ENCODE peak calls at places on chromosomes 7 and 10, in four cellular contexts. E, G, D and F are unnamed samples.

GRCh38 chr7:156160811-156161210 is 348.5 kb upstream of the SHH start:
- DNase-seq in G (peak), E (no peak), D (no peak), F (peak)

GRCh38 chr7:29884399-29885272 is 78.3 kb downstream of the WIPF3 start:
- DNase-seq in E (no peak), D (no peak), G (peak), F (peak)

GRCh38 chr7:23469961-23470250 is 385 bp downstream of the IGF2BP3 start:
- DNase-seq in E (no peak), G (no peak), D (no peak), F (no peak)

GRCh38 chr7:105399043-105399725 is 10.5 kb upstream of the SRPK2 start:
- DNase-seq in G (no peak), D (no peak), E (no peak), F (no peak)

GRCh38 chr7:157668221-157668883 is 331.5 kb downstream of the DNAJB6 start:
- DNase-seq in D (no peak), G (no peak), E (no peak), F (no peak)

GRCh38 chr10:83957168-83957750 is 182.1 kb upstream of the GHITM start:
- DNase-seq in E (no peak), G (peak), D (no peak), F (peak)

GRCh38 chr7:44103941-44104879 is at the start of gene AEBP1:
- DNase-seq in D (peak), E (peak), G (no peak), F (no peak)

GRCh38 chr7:106542550-106543220 is 118.3 kb downstream of the CCDC71L start:
- DNase-seq in E (peak), D (peak), G (peak), F (peak)

GRCh38 chr10:22320591-22321155 is at the start of gene BMI1:
- DNase-seq in D (peak), E (peak), G (no peak), F (no peak)

GRCh38 chr7:155850730-155851678 is 38.7 kb upstream of the SHH start:
- DNase-seq in E (no peak), G (no peak), D (no peak), F (no peak)

GRCh38 chr7:81457858-81458522 is 311.9 kb downstream of the HGF start:
- DNase-seq in E (no peak), D (no peak), G (no peak), F (no peak)

GRCh38 chr10:123381271-123381670 is 227.1 kb downstream of the BUB3 start:
- DNase-seq in E (no peak), G (no peak), D (no peak), F (no peak)

GRCh38 chr7:138338361-138338760 is 121.7 kb upstream of the TRIM24 start:
- DNase-seq in D (no peak), E (no peak), G (no peak), F (no peak)

GRCh38 chr10:13993634-13994033 is 337.1 kb downstream of the FRMD4A start:
- DNase-seq in G (no peak), E (no peak), D (no peak), F (no peak)

GRCh38 chr10:870564-871166 is 60.8 kb downstream of the LARP4B start:
- DNase-seq in G (no peak), D (no peak), E (peak), F (no peak)

GRCh38 chr10:127579640-127580039 is 30.5 kb downstream of the NPS start:
- DNase-seq in E (no peak), D (no peak), G (no peak), F (no peak)

GRCh38 chr7:158362912-158363905 is 224.4 kb downstream of the PTPRN2 start:
- DNase-seq in D (no peak), G (no peak), E (no peak), F (no peak)

GRCh38 chr7:27961255-27961654 is 219.3 kb downstream of the JAZF1 start:
- DNase-seq in G (no peak), D (no peak), E (no peak), F (no peak)

GRCh38 chr10:132554991-132555647 is 17.5 kb downstream of the INPP5A start:
- DNase-seq in E (peak), G (no peak), D (no peak), F (no peak)

GRCh38 chr7:33190688-33191304 is 61.4 kb downstream of the BBS9 start:
- DNase-seq in D (no peak), G (no peak), E (no peak), F (no peak)

GRCh38 chr10:78359641-78360091 is 326.0 kb downstream of the RPS24 start:
- DNase-seq in D (no peak), E (no peak), G (no peak), F (no peak)

GRCh38 chr7:151572136-151572535 is 52.4 kb upstream of the RHEB start:
- DNase-seq in G (no peak), E (no peak), D (no peak), F (no peak)

GRCh38 chr7:106419455-106420182 is 134.8 kb upstream of the NAMPT start:
- DNase-seq in D (no peak), E (no peak), G (no peak), F (no peak)

GRCh38 chr10:62335326-62335725 is 38.8 kb upstream of the ZNF365 start:
- DNase-seq in E (no peak), G (no peak), D (no peak), F (no peak)

GRCh38 chr7:42348627-42349026 is 111.6 kb upstream of the GLI3 start:
- DNase-seq in D (no peak), G (no peak), E (no peak), F (no peak)

GRCh38 chr10:132459252-132460028 is 62.4 kb downstream of the PWWP2B start:
- DNase-seq in D (no peak), G (no peak), E (peak), F (no peak)

GRCh38 chr10:99711129-99711719 is 20.7 kb downstream of the COX15 start:
- DNase-seq in D (peak), G (peak), E (peak), F (no peak)

GRCh38 chr7:151210087-151210854 is at the start of gene H2BK1:
- DNase-seq in G (no peak), E (no peak), D (no peak), F (peak)

GRCh38 chr10:88330174-88330573 is 252.9 kb downstream of the RNLS start:
- DNase-seq in D (no peak), E (no peak), G (no peak), F (no peak)

GRCh38 chr7:139981533-139981932 is 81.2 kb downstream of the PARP12 start:
- DNase-seq in E (no peak), D (no peak), G (no peak), F (no peak)

GRCh38 chr7:107966701-107967100 is 36.3 kb downstream of the LAMB1 start:
- DNase-seq in D (no peak), G (peak), E (no peak), F (no peak)

GRCh38 chr7:22387583-22387982 is 30.6 kb upstream of the RAPGEF5 start:
- DNase-seq in G (no peak), D (no peak), E (no peak), F (no peak)

GRCh38 chr10:45490277-45490676 is 116.3 kb downstream of the ALOX5 start:
- DNase-seq in D (no peak), G (no peak), E (no peak), F (no peak)

GRCh38 chr10:109203616-109204375 is 719.5 kb downstream of the XPNPEP1 start:
- DNase-seq in D (no peak), E (no peak), G (no peak), F (no peak)

GRCh38 chr10:125928928-125929585 is 32.7 kb downstream of the FANK1 start:
- DNase-seq in E (no peak), G (no peak), D (no peak), F (no peak)

GRCh38 chr7:155798673-155799439 is 13.4 kb downstream of the SHH start:
- DNase-seq in D (no peak), E (no peak), G (no peak), F (no peak)

GRCh38 chr10:97549587-97550322 is 22.8 kb upstream of the ANKRD2 start:
- DNase-seq in G (no peak), D (no peak), E (no peak), F (no peak)

GRCh38 chr7:12729112-12729511 is 41.7 kb downstream of the ARL4A start:
- DNase-seq in D (no peak), G (peak), E (no peak), F (peak)

GRCh38 chr7:129690701-129691100 is 79.2 kb downstream of the NRF1 start:
- DNase-seq in G (no peak), E (no peak), D (no peak), F (no peak)